ENCODE peak calls at places on chromosomes 2 and 18, in four cellular contexts. Y is GM23248, B is SK-N-SH, M is hepatocyte. I is an unnamed sample.

GRCh38 chr2:186772579-186772978 is 76.4 kb downstream of the ZSWIM2 start:
- DNase-seq in Y (no peak), B (no peak), M (no peak), I (no peak)

GRCh38 chr2:236988690-236989639 is 96.7 kb upstream of the COPS8 start:
- DNase-seq in Y (peak), B (no peak), M (peak), I (no peak)

GRCh38 chr2:170052151-170052550 is 125.8 kb upstream of the MYO3B start:
- DNase-seq in Y (peak), B (no peak), M (no peak), I (peak)

GRCh38 chr2:188765522-188765921 is 208.7 kb upstream of the COL3A1 start:
- DNase-seq in Y (peak), B (no peak), M (peak), I (peak)

GRCh38 chr2:71067567-71068217 is 756 bp upstream of the NAGK start:
- DNase-seq in Y (peak), B (no peak), M (peak), I (peak)

GRCh38 chr2:237336131-237336530 is 77.8 kb downstream of the COL6A3 start:
- DNase-seq in Y (no peak), B (no peak), M (no peak), I (no peak)

GRCh38 chr18:34893239-34893638 is 148.0 kb upstream of the MAPRE2 start:
- DNase-seq in Y (no peak), B (no peak), M (no peak), I (no peak)

GRCh38 chr2:11684894-11685460 is 15.0 kb upstream of the NTSR2 start:
- DNase-seq in Y (no peak), B (no peak), M (no peak), I (no peak)

GRCh38 chr18:267380-267687 is 513 bp downstream of the THOC1 start:
- DNase-seq in Y (no peak), B (no peak), M (peak), I (peak)

GRCh38 chr18:58829263-58829662 is 35.4 kb upstream of the ZNF532 start:
- DNase-seq in Y (no peak), B (no peak), M (no peak), I (peak)

DNA sequence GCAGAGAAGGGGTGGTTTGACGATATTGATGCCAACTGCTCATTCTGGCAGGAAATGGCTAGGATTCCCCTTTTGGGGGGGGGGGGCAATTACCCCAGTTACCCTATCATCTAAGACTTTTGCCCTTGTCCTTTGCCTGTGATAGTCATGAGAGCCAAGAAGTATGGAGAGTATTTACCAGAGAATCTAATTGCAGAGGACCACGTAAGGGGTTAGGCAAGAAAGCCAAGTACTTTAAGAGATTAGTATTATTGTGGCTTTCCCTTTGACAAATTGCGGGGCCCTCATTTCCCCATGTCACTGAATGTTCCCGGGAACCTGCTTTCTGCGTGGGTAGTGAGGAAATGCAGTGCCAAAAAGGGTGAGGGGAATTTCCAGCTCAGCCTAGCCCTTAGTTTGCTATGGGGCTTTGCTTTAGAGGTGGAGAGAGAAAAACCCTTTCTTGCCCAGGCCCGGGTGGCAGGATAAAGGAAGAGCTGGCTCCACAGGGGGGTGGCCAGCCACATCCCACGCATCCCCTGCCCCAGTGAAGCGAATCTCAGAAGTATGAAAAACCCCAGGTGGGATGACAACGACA is 1.5 kb downstream of the AQP4 start:
- DNase-seq in Y (no peak), B (no peak), M (no peak), I (no peak)
- H2AFZ ChIP-seq in Y (no peak), B (no peak), M (no peak), I (no peak)

GRCh38 chr18:44682871-44683221 is 2.2 kb downstream of the SETBP1 start:
- DNase-seq in Y (no peak), B (no peak), M (peak), I (no peak)
- H3K4me3 ChIP-seq in Y (peak), B (peak), M (peak), I (no peak)

GRCh38 chr18:26459884-26460283 is 88.5 kb downstream of the KCTD1 start:
- DNase-seq in Y (no peak), B (no peak), M (no peak), I (no peak)

GRCh38 chr18:26460449-26461091 is 87.8 kb downstream of the KCTD1 start:
- DNase-seq in Y (no peak), B (no peak), M (no peak), I (peak)

GRCh38 chr18:26459340-26459739 is 89.0 kb downstream of the KCTD1 start:
- DNase-seq in Y (no peak), B (no peak), M (no peak), I (no peak)

GRCh38 chr18:26462304-26462703 is 86.0 kb downstream of the KCTD1 start:
- DNase-seq in Y (no peak), B (no peak), M (no peak), I (no peak)

GRCh38 chr18:26461405-26461804 is 86.9 kb downstream of the KCTD1 start:
- DNase-seq in Y (no peak), B (no peak), M (no peak), I (no peak)
- H2AFZ ChIP-seq in Y (no peak), B (no peak), M (no peak), I (no peak)

GRCh38 chr2:109128466-109129355 is at the start of gene SH3RF3:
- DNase-seq in Y (peak), B (peak), M (peak), I (peak)

GRCh38 chr2:109126501-109126860 is 2.5 kb upstream of the SH3RF3 start:
- DNase-seq in Y (peak), B (no peak), M (no peak), I (peak)

GRCh38 chr2:109128048-109128465 is 948 bp upstream of the SH3RF3 start:
- DNase-seq in Y (peak), B (peak), M (peak), I (peak)

GRCh38 chr2:109125595-109126500 is 3.2 kb upstream of the SH3RF3 start:
- DNase-seq in Y (peak), B (no peak), M (no peak), I (peak)

GRCh38 chr2:109127556-109127955 is 1.4 kb upstream of the SH3RF3 start:
- DNase-seq in Y (no peak), B (no peak), M (no peak), I (no peak)
- H3K4me3 ChIP-seq in Y (peak), B (peak), M (no peak), I (peak)

GRCh38 chr2:105100064-105100840 is 62.4 kb downstream of the MRPS9 start:
- DNase-seq in Y (no peak), B (no peak), M (no peak), I (no peak)

GRCh38 chr2:105104208-105104731 is 66.4 kb downstream of the MRPS9 start:
- DNase-seq in Y (peak), B (no peak), M (no peak), I (peak)

GRCh38 chr2:105102001-105102400 is 64.1 kb downstream of the MRPS9 start:
- DNase-seq in Y (no peak), B (no peak), M (no peak), I (no peak)

GRCh38 chr2:105102963-105103421 is 65.1 kb downstream of the MRPS9 start:
- DNase-seq in Y (peak), B (no peak), M (no peak), I (peak)

DNA sequence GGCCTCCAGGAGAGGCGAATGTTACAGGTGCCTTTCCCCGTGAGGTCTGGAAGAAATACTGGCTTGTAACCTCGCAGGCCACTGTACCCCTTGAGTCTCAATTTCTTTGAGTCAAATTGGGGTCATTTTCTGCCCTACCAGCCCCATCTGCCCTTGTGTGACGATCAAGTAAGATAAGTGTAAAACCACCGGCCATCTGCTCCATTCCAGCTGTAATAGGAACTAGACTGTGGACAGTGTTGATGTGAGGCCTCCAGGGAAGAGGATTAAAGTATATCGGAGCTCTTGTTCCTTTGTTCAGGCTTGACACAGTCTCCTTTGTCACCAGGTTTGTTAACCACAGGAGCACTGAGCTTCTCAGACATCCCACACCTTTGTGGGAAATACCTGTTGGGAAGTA is 65.6 kb downstream of the MRPS9 start:
- DNase-seq in Y (no peak), B (no peak), M (no peak), I (no peak)
- H2AFZ ChIP-seq in Y (no peak), B (no peak), M (no peak), I (no peak)

DNA sequence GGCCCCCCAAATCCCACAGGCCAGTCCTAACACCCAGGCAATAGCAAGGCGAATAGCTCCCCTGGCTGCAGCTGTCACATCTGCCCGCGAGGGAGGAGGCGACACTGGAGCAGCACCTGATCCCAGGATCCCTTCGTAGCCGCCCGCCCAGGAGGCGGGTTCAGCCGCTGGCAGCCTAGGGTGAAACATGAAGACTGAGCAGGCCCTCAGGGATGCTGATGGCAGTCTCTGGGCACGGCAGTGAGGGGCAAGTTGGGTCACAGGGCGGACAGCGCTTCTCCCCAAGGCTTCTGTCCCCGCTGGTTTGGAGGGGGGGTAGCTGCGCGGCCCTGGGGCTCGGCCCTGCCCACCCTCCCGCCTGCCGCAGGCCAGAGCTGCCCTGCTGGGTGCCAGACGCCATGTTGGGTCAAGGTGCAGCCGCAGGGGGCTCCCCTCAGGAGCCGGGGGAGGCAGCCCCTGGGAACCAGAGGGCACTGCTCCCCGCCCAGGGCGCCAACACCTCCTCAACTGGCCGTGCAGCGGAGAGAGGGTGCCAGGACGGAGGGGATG is 1.9 kb downstream of the DNMT3A start:
- DNase-seq in Y (no peak), B (no peak), M (peak), I (peak)
- H3K4me3 ChIP-seq in Y (peak), B (peak), M (peak), I (peak)

I was measured in osteoblast.